ENCODE peak calls at places on chromosome 9, in seven cellular contexts. One of them, this sample, is unnamed.

GRCh38 chr9:137666950-137667670 is 48.3 kb downstream of the EHMT1 start:
- DNase-seq in neuronal stem cell: peak
- DNase-seq in trophoblast cell: no peak
- DNase-seq in mesendoderm: peak
- DNase-seq in H9: peak
- DNase-seq in mesenchymal stem cell: no peak
- DNase-seq in IMR-90: no peak
- DNase-seq in this sample: peak

GRCh38 chr9:110133608-110134214 is 74.2 kb downstream of the C9orf152 start:
- DNase-seq in mesendoderm: no peak
- DNase-seq in H9: no peak
- DNase-seq in mesenchymal stem cell: peak
- DNase-seq in trophoblast cell: peak
- DNase-seq in IMR-90: peak
- DNase-seq in neuronal stem cell: no peak
- DNase-seq in this sample: no peak

GRCh38 chr9:114487607-114488300 is 17.5 kb downstream of the WHRN start:
- DNase-seq in mesenchymal stem cell: peak
- DNase-seq in H9: peak
- DNase-seq in mesendoderm: peak
- DNase-seq in neuronal stem cell: peak
- DNase-seq in IMR-90: peak
- DNase-seq in trophoblast cell: peak
- DNase-seq in this sample: no peak

GRCh38 chr9:5839572-5839902 is 6.6 kb upstream of the ERMP1 start:
- DNase-seq in trophoblast cell: no peak
- DNase-seq in mesendoderm: no peak
- DNase-seq in H9: no peak
- DNase-seq in mesenchymal stem cell: no peak
- DNase-seq in neuronal stem cell: no peak
- DNase-seq in IMR-90: no peak
- DNase-seq in this sample: no peak

GRCh38 chr9:107750741-107751521 is 261.4 kb upstream of the KLF4 start:
- DNase-seq in IMR-90: peak
- DNase-seq in H9: no peak
- DNase-seq in trophoblast cell: peak
- DNase-seq in mesenchymal stem cell: peak
- DNase-seq in neuronal stem cell: no peak
- DNase-seq in mesendoderm: no peak
- DNase-seq in this sample: no peak

GRCh38 chr9:87080512-87081225 is 133.4 kb upstream of the GAS1 start:
- DNase-seq in trophoblast cell: peak
- DNase-seq in mesenchymal stem cell: peak
- DNase-seq in IMR-90: no peak
- DNase-seq in mesendoderm: peak
- DNase-seq in neuronal stem cell: no peak
- DNase-seq in H9: no peak
- DNase-seq in this sample: no peak

GRCh38 chr9:136057236-136058151 is 37.6 kb downstream of the NACC2 start:
- DNase-seq in IMR-90: no peak
- DNase-seq in H9: peak
- DNase-seq in neuronal stem cell: no peak
- DNase-seq in mesenchymal stem cell: no peak
- DNase-seq in trophoblast cell: no peak
- DNase-seq in mesendoderm: no peak
- DNase-seq in this sample: no peak

GRCh38 chr9:131447148-131447547 is 53.3 kb downstream of the PRRC2B start:
- DNase-seq in mesenchymal stem cell: no peak
- DNase-seq in mesendoderm: no peak
- DNase-seq in IMR-90: no peak
- DNase-seq in trophoblast cell: no peak
- DNase-seq in neuronal stem cell: no peak
- DNase-seq in H9: no peak
- DNase-seq in this sample: no peak

GRCh38 chr9:72322259-72322658 is 42.7 kb downstream of the ZFAND5 start:
- DNase-seq in mesenchymal stem cell: no peak
- DNase-seq in IMR-90: peak
- DNase-seq in trophoblast cell: no peak
- DNase-seq in mesendoderm: no peak
- DNase-seq in neuronal stem cell: no peak
- DNase-seq in H9: no peak
- DNase-seq in this sample: no peak

GRCh38 chr9:27179245-27179870 is 70.3 kb downstream of the TEK start:
- DNase-seq in IMR-90: peak
- DNase-seq in mesenchymal stem cell: peak
- DNase-seq in H9: no peak
- DNase-seq in trophoblast cell: no peak
- DNase-seq in mesendoderm: no peak
- DNase-seq in neuronal stem cell: no peak
- DNase-seq in this sample: no peak

GRCh38 chr9:128288273-128289004 is 12.4 kb downstream of the SWI5 start:
- DNase-seq in mesendoderm: no peak
- DNase-seq in H9: no peak
- DNase-seq in trophoblast cell: no peak
- DNase-seq in IMR-90: no peak
- DNase-seq in neuronal stem cell: no peak
- DNase-seq in mesenchymal stem cell: no peak
- DNase-seq in this sample: no peak

GRCh38 chr9:83422512-83422911 is 115.7 kb downstream of the FRMD3 start:
- DNase-seq in H9: no peak
- DNase-seq in IMR-90: no peak
- DNase-seq in trophoblast cell: no peak
- DNase-seq in mesendoderm: no peak
- DNase-seq in neuronal stem cell: no peak
- DNase-seq in mesenchymal stem cell: no peak
- DNase-seq in this sample: no peak

GRCh38 chr9:26947736-26948135 is 694 bp upstream of the PLAA start:
- DNase-seq in trophoblast cell: no peak
- DNase-seq in H9: no peak
- DNase-seq in mesenchymal stem cell: no peak
- DNase-seq in neuronal stem cell: no peak
- DNase-seq in IMR-90: no peak
- DNase-seq in mesendoderm: peak
- DNase-seq in this sample: no peak

GRCh38 chr9:113129466-113129865 is 21.3 kb upstream of the SLC31A2 start:
- DNase-seq in IMR-90: no peak
- DNase-seq in trophoblast cell: no peak
- DNase-seq in mesenchymal stem cell: no peak
- DNase-seq in mesendoderm: no peak
- DNase-seq in neuronal stem cell: no peak
- DNase-seq in H9: no peak
- DNase-seq in this sample: no peak

GRCh38 chr9:2622361-2623045 is 916 bp downstream of the VLDLR start:
- DNase-seq in H9: peak
- DNase-seq in IMR-90: peak
- DNase-seq in mesenchymal stem cell: peak
- DNase-seq in mesendoderm: peak
- DNase-seq in neuronal stem cell: peak
- DNase-seq in trophoblast cell: peak
- DNase-seq in this sample: peak

GRCh38 chr9:136329211-136329627 is 1.9 kb downstream of the GPSM1 start:
- DNase-seq in H9: no peak
- DNase-seq in trophoblast cell: no peak
- DNase-seq in IMR-90: no peak
- DNase-seq in mesenchymal stem cell: no peak
- DNase-seq in mesendoderm: no peak
- DNase-seq in neuronal stem cell: no peak
- DNase-seq in this sample: no peak

GRCh38 chr9:125142560-125143376 is 560 bp downstream of the SCAI start:
- DNase-seq in trophoblast cell: no peak
- DNase-seq in mesendoderm: peak
- DNase-seq in H9: peak
- DNase-seq in mesenchymal stem cell: no peak
- DNase-seq in neuronal stem cell: no peak
- DNase-seq in IMR-90: no peak
- DNase-seq in this sample: peak

GRCh38 chr9:128881884-128882676 is at the start of the genes KYAT1 and LRRC8A:
- DNase-seq in neuronal stem cell: peak
- DNase-seq in mesenchymal stem cell: peak
- DNase-seq in H9: peak
- DNase-seq in trophoblast cell: peak
- DNase-seq in mesendoderm: peak
- DNase-seq in IMR-90: peak
- DNase-seq in this sample: peak

GRCh38 chr9:81002242-81002641 is 687.1 kb downstream of the TLE1 start:
- DNase-seq in mesendoderm: peak
- DNase-seq in mesenchymal stem cell: no peak
- DNase-seq in trophoblast cell: no peak
- DNase-seq in H9: no peak
- DNase-seq in neuronal stem cell: no peak
- DNase-seq in IMR-90: no peak
- DNase-seq in this sample: no peak

GRCh38 chr9:7075154-7075553 is 317.4 kb downstream of the KDM4C start:
- DNase-seq in mesenchymal stem cell: no peak
- DNase-seq in trophoblast cell: no peak
- DNase-seq in IMR-90: no peak
- DNase-seq in neuronal stem cell: no peak
- DNase-seq in mesendoderm: no peak
- DNase-seq in H9: no peak
- DNase-seq in this sample: no peak

GRCh38 chr9:133524679-133525228 is at the start of gene MYMK:
- DNase-seq in H9: no peak
- DNase-seq in IMR-90: no peak
- DNase-seq in trophoblast cell: no peak
- DNase-seq in mesendoderm: no peak
- DNase-seq in mesenchymal stem cell: no peak
- DNase-seq in neuronal stem cell: no peak
- DNase-seq in this sample: no peak

GRCh38 chr9:3475300-3476020 is 50.3 kb downstream of the RFX3 start:
- DNase-seq in IMR-90: no peak
- DNase-seq in neuronal stem cell: no peak
- DNase-seq in mesenchymal stem cell: no peak
- DNase-seq in trophoblast cell: no peak
- DNase-seq in H9: no peak
- DNase-seq in mesendoderm: peak
- DNase-seq in this sample: no peak

GRCh38 chr9:29078063-29078660 is 1504.9 kb upstream of the C9orf72 start:
- DNase-seq in neuronal stem cell: no peak
- DNase-seq in mesenchymal stem cell: peak
- DNase-seq in trophoblast cell: no peak
- DNase-seq in H9: no peak
- DNase-seq in mesendoderm: no peak
- DNase-seq in IMR-90: no peak
- DNase-seq in this sample: no peak

DNA sequence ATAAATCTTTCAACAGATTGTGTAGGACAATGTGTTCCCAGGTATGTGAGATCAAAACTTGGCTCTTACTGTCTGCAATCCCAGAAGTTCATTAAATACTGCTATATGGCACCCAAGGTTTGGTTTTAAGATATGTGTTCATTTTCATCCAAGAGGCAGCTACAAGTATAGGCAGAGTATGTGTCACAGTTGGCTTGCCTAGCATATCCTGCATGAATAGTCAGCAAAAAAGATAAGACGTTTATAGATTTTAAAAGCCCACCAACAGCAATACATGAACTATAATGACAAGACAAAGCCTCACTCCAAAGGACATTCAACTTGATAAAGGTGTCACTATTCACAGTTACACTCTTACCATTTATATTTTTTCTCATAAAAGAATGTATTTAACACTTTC is 99.1 kb downstream of the BNC2 start:
- DNase-seq in neuronal stem cell: no peak
- DNase-seq in mesendoderm: no peak
- DNase-seq in H9: no peak
- DNase-seq in IMR-90: peak
- DNase-seq in mesenchymal stem cell: no peak
- DNase-seq in trophoblast cell: no peak
- DNase-seq in this sample: no peak
- H3K23ac ChIP-seq in neuronal stem cell: no peak
- H3K23ac ChIP-seq in mesendoderm: no peak
- H3K23ac ChIP-seq in H9: no peak
- H3K23ac ChIP-seq in IMR-90: no peak
- H3K23ac ChIP-seq in mesenchymal stem cell: no peak
- H3K23ac ChIP-seq in trophoblast cell: no peak
- H3K23ac ChIP-seq in this sample: no peak

GRCh38 chr9:93378276-93378675 is 73.2 kb upstream of the FAM120A start:
- DNase-seq in mesenchymal stem cell: no peak
- DNase-seq in IMR-90: no peak
- DNase-seq in trophoblast cell: peak
- DNase-seq in neuronal stem cell: no peak
- DNase-seq in H9: no peak
- DNase-seq in mesendoderm: no peak
- DNase-seq in this sample: no peak
- H3K23ac ChIP-seq in mesenchymal stem cell: no peak
- H3K23ac ChIP-seq in IMR-90: no peak
- H3K23ac ChIP-seq in trophoblast cell: no peak
- H3K23ac ChIP-seq in neuronal stem cell: no peak
- H3K23ac ChIP-seq in H9: no peak
- H3K23ac ChIP-seq in mesendoderm: no peak
- H3K23ac ChIP-seq in this sample: no peak

GRCh38 chr9:22740781-22741180 is 294.2 kb downstream of the DMRTA1 start:
- DNase-seq in neuronal stem cell: no peak
- DNase-seq in trophoblast cell: no peak
- DNase-seq in IMR-90: no peak
- DNase-seq in mesenchymal stem cell: no peak
- DNase-seq in H9: no peak
- DNase-seq in mesendoderm: no peak
- DNase-seq in this sample: no peak

GRCh38 chr9:22742401-22742800 is 295.8 kb downstream of the DMRTA1 start:
- DNase-seq in mesenchymal stem cell: no peak
- DNase-seq in mesendoderm: no peak
- DNase-seq in IMR-90: no peak
- DNase-seq in neuronal stem cell: no peak
- DNase-seq in trophoblast cell: no peak
- DNase-seq in H9: no peak
- DNase-seq in this sample: no peak

DNA sequence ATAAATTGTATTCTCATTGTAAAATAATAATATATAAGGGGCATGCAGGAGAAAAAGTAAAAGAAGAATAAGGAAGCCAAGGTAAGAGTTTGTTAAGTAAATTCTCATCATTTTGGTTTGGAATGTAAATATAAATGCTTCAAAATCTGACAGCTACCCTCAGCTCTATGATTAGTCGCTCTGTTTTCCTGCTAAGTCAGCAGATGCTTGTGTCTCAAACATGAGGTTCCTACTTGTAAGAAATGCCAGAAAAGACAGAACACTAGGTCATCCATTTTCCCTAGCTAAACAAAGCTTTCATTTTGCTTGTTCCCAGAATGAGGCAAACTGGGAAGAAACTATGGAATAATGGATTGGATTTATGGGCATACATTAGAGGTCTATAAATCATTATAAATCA is 293.1 kb downstream of the DMRTA1 start:
- DNase-seq in neuronal stem cell: no peak
- DNase-seq in H9: no peak
- DNase-seq in mesenchymal stem cell: no peak
- DNase-seq in trophoblast cell: no peak
- DNase-seq in mesendoderm: no peak
- DNase-seq in IMR-90: no peak
- DNase-seq in this sample: no peak
- H3K23ac ChIP-seq in neuronal stem cell: no peak
- H3K23ac ChIP-seq in H9: no peak
- H3K23ac ChIP-seq in mesenchymal stem cell: no peak
- H3K23ac ChIP-seq in trophoblast cell: no peak
- H3K23ac ChIP-seq in mesendoderm: no peak
- H3K23ac ChIP-seq in IMR-90: no peak
- H3K23ac ChIP-seq in this sample: no peak

GRCh38 chr9:69535296-69535832 is 136.8 kb downstream of the APBA1 start:
- DNase-seq in trophoblast cell: no peak
- DNase-seq in neuronal stem cell: no peak
- DNase-seq in IMR-90: peak
- DNase-seq in mesenchymal stem cell: no peak
- DNase-seq in H9: no peak
- DNase-seq in mesendoderm: peak
- DNase-seq in this sample: no peak
- H3K23ac ChIP-seq in trophoblast cell: no peak
- H3K23ac ChIP-seq in neuronal stem cell: no peak
- H3K23ac ChIP-seq in IMR-90: no peak
- H3K23ac ChIP-seq in mesenchymal stem cell: no peak
- H3K23ac ChIP-seq in H9: no peak
- H3K23ac ChIP-seq in mesendoderm: no peak
- H3K23ac ChIP-seq in this sample: no peak

This sample was measured in H1.